ENCODE peak calls at places on chromosomes 11 and 22, in ten cellular contexts. I, S, X, L, Q, G, T, V, H and O are unnamed samples.

GRCh38 chr11:110000858-110001257 is 92.3 kb upstream of the ZC3H12C start:
- DNase-seq in I (no peak), S (peak), X (no peak), L (no peak), Q (no peak), G (no peak), T (peak), V (no peak), H (no peak), O (no peak)

GRCh38 chr22:36577019-36577418 is 48.1 kb upstream of the EIF3D start:
- DNase-seq in I (no peak), S (peak), X (peak), L (no peak), Q (peak), G (no peak), T (peak), V (no peak), H (no peak), O (no peak)

GRCh38 chr11:118045191-118045590 is 31.7 kb upstream of the TMPRSS4 start:
- DNase-seq in I (no peak), S (no peak), X (no peak), L (no peak), Q (peak), G (no peak), T (no peak), V (no peak), H (no peak), O (no peak)

GRCh38 chr22:41799486-41800347 is 762 bp upstream of the CCDC134 start:
- DNase-seq in I (no peak), S (no peak), X (peak), L (no peak), Q (no peak), G (peak), T (no peak), V (peak), H (peak), O (no peak)

GRCh38 chr11:110862407-110862806 is 150.2 kb upstream of the ARHGAP20 start:
- DNase-seq in I (no peak), S (no peak), X (no peak), L (no peak), Q (no peak), G (no peak), T (no peak), V (no peak), H (no peak), O (no peak)

GRCh38 chr11:11916981-11917399 is 75.2 kb downstream of the USP47 start:
- DNase-seq in I (no peak), S (peak), X (peak), L (no peak), Q (peak), G (no peak), T (peak), V (no peak), H (no peak), O (no peak)

GRCh38 chr11:365831-366230 is 3.5 kb upstream of the B4GALNT4 start:
- DNase-seq in I (no peak), S (no peak), X (no peak), L (no peak), Q (no peak), G (no peak), T (no peak), V (no peak), H (no peak), O (no peak)

GRCh38 chr11:69010361-69010891 is 2.6 kb downstream of the MRGPRF start:
- DNase-seq in I (peak), S (peak), X (peak), L (no peak), Q (peak), G (no peak), T (no peak), V (no peak), H (no peak), O (no peak)

GRCh38 chr11:14148653-14149273 is 186.2 kb downstream of the SPON1 start:
- DNase-seq in I (no peak), S (peak), X (peak), L (peak), Q (peak), G (no peak), T (peak), V (no peak), H (no peak), O (peak)

GRCh38 chr11:21783954-21784353 is 408.9 kb upstream of the ANO5 start:
- DNase-seq in I (no peak), S (no peak), X (no peak), L (no peak), Q (no peak), G (no peak), T (no peak), V (no peak), H (no peak), O (no peak)

GRCh38 chr11:1497600-1497999 is 11.0 kb upstream of the MOB2 start:
- DNase-seq in I (no peak), S (no peak), X (no peak), L (no peak), Q (no peak), G (no peak), T (no peak), V (no peak), H (no peak), O (no peak)

GRCh38 chr11:84250834-84251613 is 964.9 kb upstream of the CCDC90B start:
- DNase-seq in I (no peak), S (no peak), X (no peak), L (no peak), Q (peak), G (no peak), T (no peak), V (no peak), H (no peak), O (no peak)

GRCh38 chr11:117634756-117635593 is 162.0 kb downstream of the DSCAML1 start:
- DNase-seq in I (no peak), S (peak), X (peak), L (no peak), Q (no peak), G (no peak), T (no peak), V (no peak), H (no peak), O (no peak)

GRCh38 chr22:21755855-21756284 is 20.3 kb upstream of the YPEL1 start:
- DNase-seq in I (no peak), S (peak), X (no peak), L (peak), Q (peak), G (no peak), T (peak), V (no peak), H (no peak), O (no peak)

GRCh38 chr22:49426618-49427266 is 400.9 kb downstream of the BRD1 start:
- DNase-seq in I (no peak), S (no peak), X (no peak), L (no peak), Q (no peak), G (no peak), T (no peak), V (no peak), H (no peak), O (no peak)

GRCh38 chr22:43829448-43829821 is 17.3 kb upstream of the EFCAB6 start:
- DNase-seq in I (no peak), S (no peak), X (peak), L (no peak), Q (no peak), G (no peak), T (no peak), V (peak), H (peak), O (no peak)

GRCh38 chr11:44212128-44212527 is 97.8 kb downstream of the ALX4 start:
- DNase-seq in I (no peak), S (no peak), X (no peak), L (no peak), Q (no peak), G (no peak), T (no peak), V (no peak), H (no peak), O (no peak)

GRCh38 chr22:43859176-43859575 is 3.1 kb downstream of the SULT4A1 start:
- DNase-seq in I (no peak), S (no peak), X (no peak), L (no peak), Q (no peak), G (no peak), T (no peak), V (peak), H (no peak), O (no peak)

GRCh38 chr11:12864316-12865156 is 144.6 kb upstream of the RASSF10 start:
- DNase-seq in I (no peak), S (peak), X (no peak), L (peak), Q (peak), G (no peak), T (peak), V (no peak), H (no peak), O (no peak)

GRCh38 chr11:22787565-22788162 is 41.9 kb downstream of the SVIP start:
- DNase-seq in I (no peak), S (peak), X (peak), L (peak), Q (peak), G (peak), T (peak), V (no peak), H (no peak), O (peak)

GRCh38 chr11:2687782-2688191 is 12.0 kb downstream of the KCNQ1OT1 start:
- DNase-seq in I (no peak), S (no peak), X (peak), L (no peak), Q (no peak), G (no peak), T (no peak), V (peak), H (peak), O (no peak)

GRCh38 chr11:3036419-3036818 is 20.8 kb downstream of the CARS1 start:
- DNase-seq in I (no peak), S (no peak), X (no peak), L (no peak), Q (no peak), G (no peak), T (no peak), V (no peak), H (no peak), O (no peak)